ENCODE peak calls at places on chromosomes 6 and 20, in six cellular contexts. E is AG04449, T is cardiac fibroblast, W is lung, S is ascending aorta, I is neural crest cell. H is an unnamed sample.

GRCh38 chr20:15487030-15487429 is 1086.2 kb downstream of the KIF16B start:
- DNase-seq in E (peak), T (no peak), W (no peak), S (no peak), I (no peak), H (no peak)

GRCh38 chr6:93784794-93785757 is 365.7 kb upstream of the EPHA7 start:
- DNase-seq in E (no peak), T (peak), W (no peak), S (no peak), I (no peak), H (no peak)

GRCh38 chr6:109454483-109455160 is 950 bp downstream of the MICAL1 start:
- DNase-seq in E (no peak), T (no peak), W (peak), S (peak), I (no peak), H (peak)

GRCh38 chr6:19804362-19805145 is 32.6 kb upstream of the ID4 start:
- DNase-seq in E (peak), T (peak), W (peak), S (peak), I (peak), H (no peak)

GRCh38 chr6:93786474-93787330 is 367.3 kb upstream of the EPHA7 start:
- DNase-seq in E (no peak), T (peak), W (no peak), S (no peak), I (no peak), H (no peak)

GRCh38 chr6:31740397-31741223 is 805 bp downstream of the MSH5 start:
- DNase-seq in E (no peak), T (no peak), W (no peak), S (no peak), I (no peak), H (no peak)

GRCh38 chr6:138001750-138002349 is 105.4 kb downstream of the PERP start:
- DNase-seq in E (no peak), T (peak), W (peak), S (peak), I (peak), H (peak)

GRCh38 chr6:19857139-19857538 is 20.0 kb downstream of the ID4 start:
- DNase-seq in E (no peak), T (no peak), W (no peak), S (no peak), I (no peak), H (no peak)

GRCh38 chr20:32638848-32639247 is 34.9 kb downstream of the C20orf203 start:
- DNase-seq in E (no peak), T (no peak), W (no peak), S (no peak), I (no peak), H (no peak)

GRCh38 chr20:50663095-50663821 is 28.1 kb downstream of the RIPOR3 start:
- DNase-seq in E (no peak), T (no peak), W (peak), S (no peak), I (no peak), H (no peak)
- TF ChIP-seq CTCF in E (no peak), T (no peak), W (no peak), S (no peak), I (peak), H (no peak)

GRCh38 chr6:912871-913663 is 220.1 kb upstream of the EXOC2 start:
- DNase-seq in E (no peak), T (no peak), W (no peak), S (no peak), I (no peak), H (no peak)
- TF ChIP-seq CTCF in E (peak), T (no peak), W (peak), S (no peak), I (peak), H (no peak)

GRCh38 chr6:166485651-166486535 is 100.6 kb downstream of the RAMACL start:
- DNase-seq in E (no peak), T (no peak), W (no peak), S (no peak), I (no peak), H (no peak)
- TF ChIP-seq CTCF in E (no peak), T (peak), W (no peak), S (no peak), I (no peak), H (no peak)

GRCh38 chr6:22466665-22467064 is 102.7 kb upstream of the HDGFL1 start:
- DNase-seq in E (no peak), T (no peak), W (peak), S (no peak), I (no peak), H (no peak)

GRCh38 chr6:22467645-22468044 is 101.7 kb upstream of the HDGFL1 start:
- DNase-seq in E (no peak), T (no peak), W (no peak), S (no peak), I (no peak), H (no peak)

GRCh38 chr6:22471369-22471690 is 98.0 kb upstream of the HDGFL1 start:
- DNase-seq in E (no peak), T (no peak), W (no peak), S (no peak), I (no peak), H (no peak)

GRCh38 chr6:22470454-22471368 is 98.7 kb upstream of the HDGFL1 start:
- DNase-seq in E (no peak), T (peak), W (peak), S (peak), I (no peak), H (no peak)

GRCh38 chr6:22468566-22468965 is 100.8 kb upstream of the HDGFL1 start:
- DNase-seq in E (no peak), T (peak), W (no peak), S (no peak), I (no peak), H (no peak)
- TF ChIP-seq CTCF in E (no peak), T (no peak), W (no peak), S (no peak), I (no peak), H (no peak)